ENCODE peak calls at places on chromosomes 13 and 19, in six cellular contexts. E is neuronal stem cell; L is left ventricle myocardium inferior; F is CD4-positive, alpha-beta T cell; C is colonic mucosa; T is CD4-positive, alpha-beta memory T cell. O is an unnamed sample. For H3K9me3, the result is how much of the 10 kb centered on the place peaks cover.

GRCh38 chr19:45075215-45076028 is 856 bp downstream of the ZNF296 start:
- DNase-seq in C (peak), L (peak), E (no peak), F (peak), T (peak), O (no peak)

GRCh38 chr19:37551123-37551993 is 43.2 kb downstream of the ZNF571 start:
- DNase-seq in F (peak), L (peak), C (peak), T (peak), E (no peak), O (peak)

GRCh38 chr13:113601166-113602070 is 16.9 kb downstream of the TFDP1 start:
- DNase-seq in F (no peak), L (no peak), E (no peak), C (no peak), T (no peak), O (no peak)

GRCh38 chr19:4301590-4302237 is 475 bp downstream of the TMIGD2 start:
- DNase-seq in F (no peak), L (no peak), C (no peak), T (no peak), E (no peak), O (no peak)

GRCh38 chr19:2041436-2041685 is 9.7 kb downstream of the MKNK2 start:
- DNase-seq in T (no peak), E (no peak), F (no peak), L (no peak), C (no peak), O (no peak)

GRCh38 chr13:51623473-51623872 is 39.2 kb downstream of the WDFY2 start:
- DNase-seq in L (no peak), C (no peak), T (no peak), E (no peak), F (no peak), O (no peak)

GRCh38 chr13:45765464-45765863 is 63.3 kb downstream of the CBY2 start:
- DNase-seq in E (no peak), F (no peak), T (no peak), L (no peak), C (no peak), O (no peak)

GRCh38 chr13:79541426-79542049 is 60.6 kb downstream of the NDFIP2 start:
- DNase-seq in F (no peak), L (no peak), C (no peak), E (peak), T (peak), O (no peak)

GRCh38 chr19:40381321-40381720 is 8.7 kb downstream of the HIPK4 start:
- DNase-seq in T (no peak), L (no peak), E (no peak), C (no peak), F (no peak), O (no peak)

GRCh38 chr13:55566334-55566733 is 1574.4 kb upstream of the PRR20A start:
- DNase-seq in T (no peak), L (no peak), F (no peak), E (no peak), C (no peak), O (no peak)

GRCh38 chr13:33235564-33235963 is 50.0 kb downstream of the STARD13 start:
- DNase-seq in T (no peak), E (no peak), C (no peak), F (no peak), L (no peak), O (no peak)

GRCh38 chr19:35353635-35354034 is 4.6 kb upstream of the FFAR3 start:
- DNase-seq in F (no peak), C (no peak), L (no peak), T (no peak), E (no peak), O (no peak)

GRCh38 chr13:89267734-89268133 is 1596.6 kb downstream of the SLITRK5 start:
- DNase-seq in T (no peak), C (no peak), L (no peak), E (no peak), F (no peak), O (no peak)
- H3K9me3 ChIP-seq in T (under half), C (under half), L (under half), E (under half), F (under half), O (under half)

GRCh38 chr19:51887522-51888498 is at the start of gene ZNF577:
- DNase-seq in F (peak), E (peak), L (peak), T (peak), C (peak), O (peak)
- H3K9me3 ChIP-seq in F (half or more), E (half or more), L (under half), T (half or more), C (under half), O (half or more)

GRCh38 chr19:6287269-6287885 is 7.6 kb upstream of the MLLT1 start:
- DNase-seq in C (no peak), T (no peak), E (no peak), F (no peak), L (no peak), O (no peak)

GRCh38 chr19:6292006-6292405 is 12.2 kb upstream of the MLLT1 start:
- DNase-seq in E (no peak), C (no peak), T (no peak), F (no peak), L (no peak), O (no peak)

GRCh38 chr19:6286676-6287075 is 6.9 kb upstream of the MLLT1 start:
- DNase-seq in T (no peak), L (no peak), E (no peak), F (no peak), C (no peak), O (no peak)

DNA sequence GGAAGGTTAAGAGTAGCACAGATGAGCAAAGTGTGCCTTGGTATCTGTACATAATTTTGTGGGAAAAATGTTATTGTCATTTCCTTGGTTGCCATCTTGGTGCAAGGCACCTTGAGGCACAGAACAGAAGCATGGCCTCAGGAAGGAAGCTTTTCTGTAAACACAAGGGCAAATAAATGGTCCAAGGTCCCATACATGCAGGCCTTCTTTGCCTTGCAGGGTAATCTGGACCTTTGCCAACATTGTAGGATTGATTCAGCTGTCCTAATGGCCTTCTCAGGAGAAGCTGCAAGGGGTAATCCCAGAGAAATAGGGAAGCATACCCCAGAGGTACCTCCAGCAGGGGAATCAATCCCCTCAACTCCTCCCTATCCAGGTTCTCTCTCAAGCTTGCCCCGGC is 9.0 kb upstream of the MLLT1 start:
- DNase-seq in E (no peak), F (no peak), T (no peak), L (no peak), C (no peak), O (no peak)
- H3K9me3 ChIP-seq in E (under half), F (half or more), T (under half), L (half or more), C (under half), O (under half)

GRCh38 chr19:57403737-57404537 is 7.0 kb upstream of the ZNF17 start:
- DNase-seq in T (no peak), L (no peak), F (no peak), C (no peak), E (no peak), O (no peak)

GRCh38 chr19:57395710-57396109 is 6.1 kb downstream of the ZNF548 start:
- DNase-seq in E (no peak), L (no peak), T (no peak), C (no peak), F (no peak), O (no peak)

GRCh38 chr19:57398868-57399267 is 9.2 kb downstream of the ZNF548 start:
- DNase-seq in E (no peak), T (no peak), F (no peak), L (no peak), C (no peak), O (no peak)
- H3K9me3 ChIP-seq in E (half or more), T (under half), F (half or more), L (half or more), C (under half), O (under half)

GRCh38 chr19:52585101-52585500 is 15.0 kb downstream of the ZNF701 start:
- DNase-seq in L (no peak), F (no peak), E (no peak), T (no peak), C (no peak), O (no peak)

GRCh38 chr19:52585604-52586003 is 15.5 kb downstream of the ZNF701 start:
- DNase-seq in L (no peak), C (no peak), T (no peak), E (no peak), F (no peak), O (no peak)

GRCh38 chr19:52584686-52585085 is 14.6 kb downstream of the ZNF701 start:
- DNase-seq in L (no peak), F (no peak), E (no peak), T (no peak), C (no peak), O (no peak)
- H3K9me3 ChIP-seq in L (under half), F (half or more), E (under half), T (under half), C (under half), O (under half)

GRCh38 chr19:58434217-58434616 is 5.7 kb downstream of the ZNF132 start:
- DNase-seq in F (no peak), E (no peak), T (no peak), C (no peak), L (no peak), O (no peak)
- H3K9me3 ChIP-seq in F (half or more), E (half or more), T (half or more), C (under half), L (half or more), O (under half)